ENCODE peak calls at places on chromosomes 11 and 22, in four cellular contexts. A is gastroesophageal sphincter, C is lower lobe of right lung, Y is body of pancreas. X is an unnamed sample.

GRCh38 chr22:30470655-30471054 is 1.2 kb downstream of the SEC14L3 start:
- ATAC-seq in A (no peak), C (no peak), Y (no peak), X (no peak)

GRCh38 chr22:24016156-24016555 is 5.1 kb downstream of the CABIN1 start:
- ATAC-seq in A (no peak), C (no peak), Y (no peak), X (no peak)

GRCh38 chr11:93844568-93844967 is 5.8 kb downstream of the VSTM5 start:
- ATAC-seq in A (no peak), C (no peak), Y (no peak), X (no peak)

GRCh38 chr11:9263840-9264380 is 1.2 kb downstream of the DENND5A start:
- ATAC-seq in A (no peak), C (peak; percentile 11), Y (no peak), X (peak; percentile 80)

GRCh38 chr11:111634981-111635705 is 32.9 kb downstream of the SIK2 start:
- ATAC-seq in A (peak; percentile 41), C (no peak), Y (no peak), X (no peak)

GRCh38 chr11:71188886-71189767 is 63.2 kb downstream of the SHANK2 start:
- ATAC-seq in A (no peak), C (no peak), Y (no peak), X (no peak)

GRCh38 chr11:2929511-2929879 is 275 bp upstream of the PHLDA2 start:
- ATAC-seq in A (peak; percentile 66), C (peak; percentile 80), Y (peak; percentile 22), X (peak; percentile 47)

GRCh38 chr11:33716236-33716635 is 15.6 kb upstream of the C11orf91 start:
- ATAC-seq in A (no peak), C (no peak), Y (no peak), X (no peak)

GRCh38 chr22:42376721-42377177 is 55.5 kb downstream of the NFAM1 start:
- ATAC-seq in A (peak; percentile 90), C (peak; percentile 75), Y (peak; percentile 49), X (no peak)

GRCh38 chr11:134242376-134242775 is 10.8 kb downstream of the THYN1 start:
- ATAC-seq in A (no peak), C (no peak), Y (no peak), X (no peak)

GRCh38 chr11:10881892-10882291 is 24.0 kb upstream of the ZBED5 start:
- ATAC-seq in A (no peak), C (no peak), Y (no peak), X (no peak)

GRCh38 chr11:119416606-119417580 is 6.1 kb downstream of the THY1 start:
- ATAC-seq in A (no peak), C (no peak), Y (no peak), X (no peak)